ENCODE peak calls at places on chromosomes 12 and 14, in five cellular contexts. O is KG1, U is Daoy, P is IMR-90, L is mesothelial cell of epicardium. X is an unnamed sample.

GRCh38 chr12:110073049-110073831 is 24.9 kb upstream of the C12orf76 start:
- DNase-seq in O (no peak), U (peak; percentile 29), P (no peak), L (no peak), X (no peak)

GRCh38 chr14:20687362-20688166 is 1.0 kb upstream of the ANG start:
- DNase-seq in O (no peak), U (no peak), P (no peak), L (no peak), X (no peak)

GRCh38 chr12:57232156-57232756 is 2.7 kb downstream of the SHMT2 start:
- DNase-seq in O (no peak), U (no peak), P (no peak), L (no peak), X (no peak)

GRCh38 chr12:120252071-120252906 is 13.2 kb downstream of the PXN start:
- DNase-seq in O (no peak), U (no peak), P (no peak), L (no peak), X (no peak)

GRCh38 chr12:57460457-57461325 is 1.1 kb downstream of the GLI1 start:
- DNase-seq in O (no peak), U (no peak), P (no peak), L (no peak), X (no peak)

GRCh38 chr12:114457620-114458019 is 51.7 kb upstream of the TBX5 start:
- DNase-seq in O (no peak), U (no peak), P (no peak), L (no peak), X (no peak)

GRCh38 chr12:78229491-78230209 is 399.0 kb downstream of the NAV3 start:
- DNase-seq in O (no peak), U (peak; percentile 51), P (peak; percentile 52), L (no peak), X (peak; percentile 76)

GRCh38 chr14:93332032-93332852 is 594 bp downstream of the BTBD7 start:
- DNase-seq in O (no peak), U (peak; percentile 67), P (peak; percentile 49), L (peak; percentile 74), X (peak; percentile 36)

GRCh38 chr12:31007636-31008175 is 66.0 kb upstream of the DDX11 start:
- DNase-seq in O (no peak), U (no peak), P (no peak), L (no peak), X (no peak)

GRCh38 chr12:30719060-30719459 is 23.4 kb upstream of the IPO8 start:
- DNase-seq in O (no peak), U (peak; percentile 4), P (peak; percentile 85), L (no peak), X (peak; percentile 62)

GRCh38 chr14:75295491-75296338 is 17.1 kb downstream of the FOS start:
- DNase-seq in O (peak; percentile 64), U (peak; percentile 79), P (peak; percentile 64), L (peak; percentile 87), X (peak; percentile 81)

GRCh38 chr14:69464829-69465228 is 19.7 kb upstream of the PLEKHD1 start:
- DNase-seq in O (no peak), U (peak; percentile 96), P (peak; percentile 98), L (no peak), X (peak; percentile 75)

GRCh38 chr14:74572829-74573360 is 39.1 kb downstream of the LTBP2 start:
- DNase-seq in O (no peak), U (peak; percentile 78), P (peak; percentile 65), L (no peak), X (no peak)

GRCh38 chr12:113190761-113191160 is 5.2 kb downstream of the RITA1 start:
- DNase-seq in O (no peak), U (peak; percentile 53), P (peak; percentile 45), L (no peak), X (peak; percentile 39)

X was measured in cardiac fibroblast.